ENCODE peak calls at places on chromosomes 2 and 18, in nine cellular contexts. O is activated CD4-positive, alpha-beta T cell treated with anti-CD3 and anti-CD28 coated beads for 24 hours; E is SHP77; W is T follicular helper cell; P is KBM-7; G is NCI-H1105 treated with DMSO at 0.1 percent for 48 hours; N is activated CD8-positive, alpha-beta memory T cell treated with anti-CD3 and anti-CD28 coated beads, Interleukin-2, amount 10 ng/mL, durations not matched to agents 7 days and 5 days; T is OCI-M1; D is posterior vena cava. V is an unnamed sample.

GRCh38 chr2:14952383-14952782 is 319.9 kb downstream of the LRATD1 start:
- DNase-seq in O (no peak), E (no peak), W (no peak), P (no peak), G (no peak), N (no peak), T (no peak), D (no peak), V (no peak)

GRCh38 chr2:31383471-31384153 is 30.9 kb downstream of the XDH start:
- DNase-seq in O (no peak), E (no peak), W (no peak), P (no peak), G (no peak), N (no peak), T (no peak), D (no peak), V (peak; percentile 43)

GRCh38 chr2:884027-884748 is 66.5 kb upstream of the SNTG2 start:
- DNase-seq in O (no peak), E (no peak), W (no peak), P (no peak), G (no peak), N (peak; percentile 25), T (no peak), D (no peak), V (no peak)

GRCh38 chr2:41934323-41935003 is 113.4 kb upstream of the PKDCC start:
- DNase-seq in O (no peak), E (no peak), W (no peak), P (no peak), G (no peak), N (no peak), T (no peak), D (no peak), V (peak; percentile 85)

GRCh38 chr2:63983986-63984605 is 35.1 kb downstream of the VPS54 start:
- DNase-seq in O (no peak), E (no peak), W (no peak), P (peak; percentile 3), G (no peak), N (no peak), T (no peak), D (no peak), V (peak; percentile 57)

GRCh38 chr2:228839506-228839905 is 431.6 kb downstream of the PID1 start:
- DNase-seq in O (no peak), E (no peak), W (no peak), P (no peak), G (no peak), N (no peak), T (no peak), D (no peak), V (peak; percentile 6)

GRCh38 chr18:29753379-29753778 is 1289.2 kb downstream of the DSC3 start:
- DNase-seq in O (no peak), E (no peak), W (no peak), P (no peak), G (no peak), N (no peak), T (no peak), D (no peak), V (peak; percentile 12)

GRCh38 chr2:30923575-30923974 is 116.3 kb upstream of the CAPN13 start:
- DNase-seq in O (no peak), E (no peak), W (no peak), P (no peak), G (no peak), N (no peak), T (no peak), D (no peak), V (no peak)

GRCh38 chr2:109437325-109438090 is 176.3 kb downstream of the SEPTIN10 start:
- DNase-seq in O (no peak), E (no peak), W (no peak), P (no peak), G (no peak), N (no peak), T (no peak), D (peak; percentile 35), V (no peak)

V was measured in iris pigment epithelial cell.